ENCODE peak calls at places on chromosomes 16 and 17, in nine cellular contexts. Z is PC-3, R is A549, S is coronary artery, C is mammary epithelial cell, I is HCT116, T is left lung, P is A673, W is uterus. A is an unnamed sample.
A peak's percentile ranks its signal among the peaks of the same experiment; 100 is the strongest.

GRCh38 chr17:29927546-29927945 is 2.5 kb downstream of the SSH2 start:
- DNase-seq in C (no peak), W (no peak), T (no peak), Z (no peak), I (no peak), P (peak; percentile 34), S (no peak), R (no peak), A (no peak)

GRCh38 chr16:2497116-2497630 is 16.6 kb upstream of the ATP6V0C start:
- DNase-seq in W (no peak), P (no peak), T (no peak), R (no peak), Z (no peak), I (no peak), C (no peak), S (no peak), A (peak; percentile 82)

GRCh38 chr17:181213-182163 is at the start of gene DOC2B:
- DNase-seq in S (no peak), T (peak; percentile 52), R (no peak), I (peak; percentile 40), W (no peak), P (peak; percentile 22), Z (peak; percentile 8), C (peak; percentile 6), A (peak; percentile 64)

GRCh38 chr17:82346342-82347300 is 12.4 kb upstream of the TEX19 start:
- DNase-seq in Z (no peak), S (no peak), C (no peak), R (no peak), W (no peak), P (no peak), T (no peak), I (no peak), A (no peak)

GRCh38 chr17:77437017-77437416 is 296.2 kb downstream of the SEC14L1 start:
- DNase-seq in R (no peak), P (peak; percentile 62), W (peak; percentile 68), S (no peak), C (no peak), Z (peak; percentile 35), T (no peak), I (no peak), A (no peak)

GRCh38 chr17:67974598-67975066 is 21.6 kb downstream of the C17orf58 start:
- DNase-seq in I (no peak), C (no peak), R (no peak), T (no peak), W (no peak), Z (no peak), S (no peak), P (peak; percentile 33), A (no peak)

GRCh38 chr16:65965632-65966031 is 400.9 kb upstream of the CDH5 start:
- DNase-seq in R (peak; percentile 29), W (no peak), S (no peak), C (no peak), T (no peak), P (no peak), Z (peak; percentile 79), I (no peak), A (peak; percentile 10)

GRCh38 chr16:82651921-82652601 is 25.3 kb downstream of the CDH13 start:
- DNase-seq in P (no peak), T (no peak), C (no peak), Z (no peak), S (no peak), I (no peak), R (no peak), W (no peak), A (no peak)

GRCh38 chr17:48322060-48322459 is 108.0 kb downstream of the SKAP1 start:
- DNase-seq in C (no peak), T (no peak), R (peak; percentile 30), W (no peak), P (peak; percentile 29), I (no peak), Z (peak; percentile 52), S (no peak), A (no peak)

GRCh38 chr16:67244387-67245188 is 2.7 kb downstream of the FHOD1 start:
- DNase-seq in I (peak; percentile 63), S (peak; percentile 87), T (peak; percentile 90), W (peak; percentile 48), R (peak; percentile 82), P (peak; percentile 95), C (peak; percentile 85), Z (peak; percentile 91), A (no peak)

GRCh38 chr17:70071127-70071526 is 3.9 kb upstream of the KCNJ16 start:
- DNase-seq in Z (no peak), C (no peak), R (no peak), P (no peak), I (no peak), T (no peak), W (no peak), S (no peak), A (no peak)

GRCh38 chr17:78839762-78840529 is 668 bp downstream of the USP36 start:
- DNase-seq in P (peak; percentile 27), S (peak; percentile 82), C (peak; percentile 37), Z (peak; percentile 43), R (peak; percentile 58), I (no peak), W (peak; percentile 56), T (peak; percentile 46), A (no peak)

GRCh38 chr16:57186630-57187507 is 740 bp downstream of the RSPRY1 start:
- DNase-seq in P (peak; percentile 35), I (no peak), S (peak; percentile 75), C (peak; percentile 32), Z (peak; percentile 16), T (no peak), W (peak; percentile 22), R (peak; percentile 22), A (peak; percentile 49)

GRCh38 chr17:7238418-7239090 is 703 bp downstream of the PHF23 start:
- DNase-seq in I (no peak), C (no peak), S (no peak), T (peak; percentile 55), R (peak; percentile 64), W (no peak), Z (no peak), P (no peak), A (peak; percentile 55)

GRCh38 chr17:57295526-57296023 is 39.3 kb downstream of the MSI2 start:
- DNase-seq in P (peak; percentile 80), R (peak; percentile 33), Z (peak; percentile 82), T (no peak), S (no peak), I (peak; percentile 80), W (no peak), C (no peak), A (no peak)

DNA sequence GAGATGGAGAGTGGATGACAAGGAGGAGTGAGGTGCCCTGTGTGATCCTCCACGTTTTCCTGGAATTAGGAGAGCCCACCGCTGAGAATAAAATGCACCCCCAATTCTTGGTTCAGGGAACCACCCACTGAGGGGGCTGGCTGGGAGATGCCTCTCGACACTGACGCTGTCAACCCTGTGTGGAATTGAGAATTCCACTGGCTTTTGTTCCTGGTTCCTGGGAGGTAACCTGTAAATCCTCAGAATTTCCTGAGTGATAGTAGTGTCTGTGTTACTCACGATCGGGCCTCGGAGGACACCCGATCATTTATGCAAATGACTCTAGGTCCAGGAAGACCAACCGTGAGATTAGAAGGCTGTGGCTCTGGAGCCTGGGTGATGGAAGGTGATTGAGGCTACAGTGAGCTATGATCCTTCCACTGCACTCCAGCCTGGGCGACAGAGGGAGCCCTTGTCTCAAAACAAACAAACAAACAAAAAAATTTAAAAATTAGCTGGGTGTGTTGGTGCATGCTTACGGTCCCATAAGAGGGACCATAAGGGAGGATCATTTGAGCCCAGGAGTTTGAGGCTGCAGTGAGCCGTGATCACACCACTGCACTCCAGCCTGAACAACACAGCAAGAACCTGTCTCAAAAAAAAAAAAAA is 11.7 kb upstream of the PRPSAP1 start:
- DNase-seq in I (peak; percentile 57), P (no peak), S (no peak), Z (peak; percentile 59), R (no peak), W (no peak), C (no peak), T (no peak), A (no peak)
- TF ChIP-seq CTCF in I (peak; percentile 81), P (no peak), S (no peak), Z (peak; percentile 84), R (peak; percentile 58), W (no peak), C (no peak), T (no peak), A (peak; percentile 31)

GRCh38 chr16:693364-693763 is 3.2 kb upstream of the WDR24 start:
- DNase-seq in P (no peak), S (no peak), W (no peak), T (no peak), Z (no peak), C (no peak), I (no peak), R (no peak), A (no peak)

GRCh38 chr16:695355-696089 is 5.3 kb upstream of the WDR24 start:
- DNase-seq in W (no peak), T (peak; percentile 41), S (no peak), P (peak; percentile 37), C (peak; percentile 69), Z (peak; percentile 62), I (no peak), R (peak; percentile 78), A (no peak)

GRCh38 chr16:693766-694165 is 3.6 kb upstream of the WDR24 start:
- DNase-seq in R (no peak), S (no peak), I (no peak), P (peak; percentile 63), T (no peak), C (no peak), Z (no peak), W (no peak), A (no peak)

GRCh38 chr16:694863-695354 is 4.7 kb upstream of the WDR24 start:
- DNase-seq in R (no peak), I (no peak), W (no peak), Z (no peak), P (no peak), C (no peak), S (no peak), T (no peak), A (no peak)

GRCh38 chr16:694187-694862 is 4.1 kb upstream of the WDR24 start:
- DNase-seq in S (no peak), Z (no peak), I (no peak), C (no peak), P (no peak), R (no peak), T (no peak), W (no peak), A (no peak)
- H3K27ac ChIP-seq in S (no peak overlapping the region), Z (no peak overlapping the region), I (peak overlapping the region; percentile 63), C (no peak overlapping the region), P (no peak overlapping the region), R (peak overlapping the region; percentile 76), T (no peak overlapping the region), W (no peak overlapping the region), A (no peak overlapping the region)

DNA sequence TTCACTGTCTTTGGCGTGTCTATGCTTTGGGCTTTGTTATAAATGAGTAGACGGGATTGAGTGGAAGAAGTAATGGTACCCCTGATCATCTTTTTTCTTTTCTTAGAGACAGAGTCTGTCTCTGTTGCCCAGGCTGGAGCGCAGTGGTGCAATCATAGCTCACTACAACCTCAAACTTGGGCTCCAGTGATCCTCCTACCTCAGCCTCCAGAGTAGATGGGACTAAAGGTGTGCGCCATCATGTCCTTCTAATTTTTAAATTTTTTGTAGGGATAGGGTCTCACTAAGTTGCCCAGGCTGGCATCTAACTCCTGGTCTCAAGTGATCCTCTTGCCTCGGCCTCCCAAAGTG is 14.9 kb upstream of the GPRC5B start:
- DNase-seq in C (no peak), P (no peak), R (no peak), S (no peak), Z (no peak), W (no peak), T (no peak), I (no peak), A (no peak)
- TF ChIP-seq CTCF in C (no peak), P (no peak), R (no peak), S (no peak), Z (no peak), W (no peak), T (no peak), I (no peak), A (no peak)

GRCh38 chr17:2711608-2712299 is at the start of gene CLUH:
- DNase-seq in T (peak; percentile 96), W (peak; percentile 97), I (peak; percentile 94), Z (peak; percentile 95), S (peak; percentile 98), C (peak; percentile 98), R (peak; percentile 99), P (peak; percentile 97), A (peak; percentile 95)
- H3K27ac ChIP-seq in T (peak within 1 kb of the TSS; percentile 86), W (peak within 1 kb of the TSS; percentile 74), I (peak within 1 kb of the TSS; percentile 65), Z (peak within 1 kb of the TSS; percentile 56), S (peak within 1 kb of the TSS; percentile 90), C (peak within 1 kb of the TSS; percentile 74), R (peak within 1 kb of the TSS; percentile 95), P (peak within 1 kb of the TSS; percentile 81), A (peak within 1 kb of the TSS; percentile 83)